ENCODE peak calls at places on chromosomes 12 and 14, in four cellular contexts. One of them, this sample, is unnamed.

GRCh38 chr12:100450726-100451125 is 22.9 kb upstream of the NR1H4 start:
- DNase-seq in sigmoid colon: no peak
- DNase-seq in stomach: no peak
- DNase-seq in GM12891: no peak
- DNase-seq in this sample: no peak

GRCh38 chr14:92914087-92914656 is 8.8 kb upstream of the CHGA start:
- DNase-seq in sigmoid colon: no peak
- DNase-seq in stomach: no peak
- DNase-seq in GM12891: no peak
- DNase-seq in this sample: no peak

GRCh38 chr12:44193281-44193680 is 357.4 kb downstream of the TMEM117 start:
- DNase-seq in sigmoid colon: no peak
- DNase-seq in stomach: no peak
- DNase-seq in GM12891: peak
- DNase-seq in this sample: no peak

GRCh38 chr12:102388469-102388868 is 91.9 kb downstream of the IGF1 start:
- DNase-seq in sigmoid colon: no peak
- DNase-seq in stomach: no peak
- DNase-seq in GM12891: no peak
- DNase-seq in this sample: no peak

GRCh38 chr12:114913871-114914801 is 230.2 kb upstream of the TBX3 start:
- DNase-seq in sigmoid colon: no peak
- DNase-seq in stomach: no peak
- DNase-seq in GM12891: no peak
- DNase-seq in this sample: no peak

GRCh38 chr12:80183939-80184338 is 84.6 kb downstream of the OTOGL start:
- DNase-seq in sigmoid colon: no peak
- DNase-seq in stomach: no peak
- DNase-seq in GM12891: no peak
- DNase-seq in this sample: no peak

GRCh38 chr12:49283541-49284429 is 11.2 kb upstream of the PRPH start:
- DNase-seq in sigmoid colon: no peak
- DNase-seq in stomach: no peak
- DNase-seq in GM12891: no peak
- DNase-seq in this sample: no peak

GRCh38 chr12:123550700-123551099 is 17.2 kb upstream of the RILPL1 start:
- DNase-seq in sigmoid colon: no peak
- DNase-seq in stomach: no peak
- DNase-seq in GM12891: no peak
- DNase-seq in this sample: no peak

GRCh38 chr12:80233926-80234325 is 134.6 kb downstream of the OTOGL start:
- DNase-seq in sigmoid colon: no peak
- DNase-seq in stomach: no peak
- DNase-seq in GM12891: no peak
- DNase-seq in this sample: no peak

GRCh38 chr12:124469193-124469888 is 98.1 kb downstream of the NCOR2 start:
- DNase-seq in sigmoid colon: no peak
- DNase-seq in stomach: no peak
- DNase-seq in GM12891: no peak
- DNase-seq in this sample: no peak

GRCh38 chr12:132066345-132066685 is 77.8 kb downstream of the DDX51 start:
- DNase-seq in sigmoid colon: no peak
- DNase-seq in stomach: no peak
- DNase-seq in GM12891: peak
- DNase-seq in this sample: peak

GRCh38 chr14:24974591-24975374 is 75.2 kb downstream of the STXBP6 start:
- DNase-seq in sigmoid colon: no peak
- DNase-seq in stomach: no peak
- DNase-seq in GM12891: no peak
- DNase-seq in this sample: no peak

GRCh38 chr14:71765505-71765904 is 166.7 kb upstream of the RGS6 start:
- DNase-seq in sigmoid colon: no peak
- DNase-seq in stomach: no peak
- DNase-seq in GM12891: no peak
- DNase-seq in this sample: no peak

GRCh38 chr12:75908961-75909699 is 122.4 kb downstream of the PHLDA1 start:
- DNase-seq in sigmoid colon: peak
- DNase-seq in stomach: peak
- DNase-seq in GM12891: no peak
- DNase-seq in this sample: peak

GRCh38 chr12:86697916-86698315 is 441.7 kb upstream of the MGAT4C start:
- DNase-seq in sigmoid colon: no peak
- DNase-seq in stomach: no peak
- DNase-seq in GM12891: no peak
- DNase-seq in this sample: no peak

GRCh38 chr12:104049278-104050257 is at the start of gene GLT8D2:
- DNase-seq in sigmoid colon: peak
- DNase-seq in stomach: peak
- DNase-seq in GM12891: no peak
- DNase-seq in this sample: peak

DNA sequence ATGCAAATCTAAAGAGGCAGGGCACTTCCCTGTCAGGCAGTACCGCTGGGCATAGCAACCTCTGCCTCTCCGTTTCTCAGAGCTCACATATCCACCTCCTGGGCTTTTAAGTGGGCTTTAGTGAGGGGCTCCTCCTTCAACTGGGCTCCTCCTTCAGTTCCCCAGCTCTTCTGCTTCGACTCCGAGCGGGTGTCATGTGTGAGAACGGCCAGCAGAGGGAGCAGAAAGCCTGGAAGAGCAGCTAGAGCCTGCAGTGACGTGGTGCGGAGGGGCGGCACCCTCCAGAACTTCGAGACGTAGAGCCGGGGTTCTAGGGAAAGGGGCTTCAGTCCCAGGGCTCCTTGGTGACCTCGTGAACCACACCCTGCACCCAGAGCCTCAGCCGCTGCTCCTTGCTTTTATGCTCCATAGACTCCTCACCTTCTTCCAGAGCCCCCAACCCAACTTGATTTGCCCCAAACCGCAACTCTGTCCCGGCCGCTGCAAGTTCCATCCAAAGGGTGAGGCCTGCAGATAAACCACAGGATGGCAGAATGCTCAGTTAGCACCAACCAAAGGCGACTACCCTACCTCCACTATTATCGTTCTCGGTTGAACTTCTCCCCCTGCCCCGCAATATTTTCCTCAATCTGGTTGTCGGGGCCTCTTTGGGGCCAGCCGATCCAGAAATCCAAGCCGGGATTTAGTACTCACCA is 383 bp upstream of the GLI1 start:
- DNase-seq in sigmoid colon: peak
- DNase-seq in stomach: peak
- DNase-seq in GM12891: peak
- DNase-seq in this sample: peak
- TF ChIP-seq POLR2AphosphoS5 in sigmoid colon: peak
- TF ChIP-seq POLR2AphosphoS5 in stomach: peak
- TF ChIP-seq POLR2AphosphoS5 in GM12891: no peak
- TF ChIP-seq POLR2AphosphoS5 in this sample: peak

GRCh38 chr14:67547224-67547780 is 14.2 kb downstream of the PLEKHH1 start:
- DNase-seq in sigmoid colon: peak
- DNase-seq in stomach: no peak
- DNase-seq in GM12891: no peak
- DNase-seq in this sample: no peak
- TF ChIP-seq POLR2AphosphoS5 in sigmoid colon: no peak
- TF ChIP-seq POLR2AphosphoS5 in stomach: no peak
- TF ChIP-seq POLR2AphosphoS5 in GM12891: no peak
- TF ChIP-seq POLR2AphosphoS5 in this sample: no peak

GRCh38 chr14:68458253-68458652 is 334.6 kb downstream of the ZFP36L1 start:
- DNase-seq in sigmoid colon: no peak
- DNase-seq in stomach: no peak
- DNase-seq in GM12891: no peak
- DNase-seq in this sample: no peak
- TF ChIP-seq POLR2AphosphoS5 in sigmoid colon: no peak
- TF ChIP-seq POLR2AphosphoS5 in stomach: no peak
- TF ChIP-seq POLR2AphosphoS5 in GM12891: no peak
- TF ChIP-seq POLR2AphosphoS5 in this sample: no peak

GRCh38 chr14:103502877-103503276 is 19.8 kb downstream of the CKB start:
- DNase-seq in sigmoid colon: peak
- DNase-seq in stomach: no peak
- DNase-seq in GM12891: no peak
- DNase-seq in this sample: no peak

GRCh38 chr14:103499709-103500108 is 22.9 kb downstream of the CKB start:
- DNase-seq in sigmoid colon: no peak
- DNase-seq in stomach: no peak
- DNase-seq in GM12891: no peak
- DNase-seq in this sample: no peak

GRCh38 chr14:103501041-103501870 is 21.4 kb downstream of the CKB start:
- DNase-seq in sigmoid colon: peak
- DNase-seq in stomach: no peak
- DNase-seq in GM12891: no peak
- DNase-seq in this sample: no peak

GRCh38 chr14:103501921-103502669 is 20.5 kb downstream of the CKB start:
- DNase-seq in sigmoid colon: peak
- DNase-seq in stomach: no peak
- DNase-seq in GM12891: no peak
- DNase-seq in this sample: no peak

DNA sequence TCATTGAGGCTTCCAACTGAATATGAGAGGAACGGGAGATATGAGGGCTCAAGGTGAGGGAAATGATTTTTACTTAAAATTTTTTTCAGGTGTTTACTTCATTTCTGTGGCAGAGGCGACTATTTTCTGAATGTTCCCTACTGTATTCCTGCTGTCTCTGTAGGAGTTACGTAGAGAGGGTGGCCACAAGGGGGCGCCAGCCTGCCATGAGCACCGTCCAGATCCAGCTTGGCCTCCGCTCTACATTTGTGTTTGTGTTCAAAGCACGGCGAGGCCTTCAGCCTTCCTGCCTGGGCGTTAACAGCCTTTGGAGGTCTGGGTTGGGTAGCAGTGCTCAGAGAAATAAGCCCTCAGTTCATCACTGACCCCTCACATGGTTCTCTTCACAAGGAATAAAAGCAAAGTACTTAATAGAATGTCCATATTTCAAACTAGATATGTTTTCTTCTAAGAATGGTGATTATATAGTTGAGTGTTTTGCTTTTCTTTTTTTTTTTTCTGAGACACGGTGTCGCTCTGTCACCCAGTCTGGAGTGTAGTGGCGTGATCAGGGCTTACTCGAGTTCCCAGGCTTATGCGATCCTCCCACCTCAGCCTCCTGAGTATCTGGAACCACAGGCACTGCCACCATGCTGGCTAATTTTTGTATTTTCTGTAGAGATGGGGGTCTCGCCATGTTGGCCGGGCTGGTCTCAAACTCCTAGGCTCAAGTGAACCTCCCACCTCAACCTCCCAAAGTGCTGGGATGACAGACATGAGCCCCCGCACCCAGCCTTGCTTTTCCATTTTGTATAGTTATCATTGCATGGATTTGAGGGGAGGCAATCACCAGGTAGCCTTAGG is 22.3 kb downstream of the CKB start:
- DNase-seq in sigmoid colon: peak
- DNase-seq in stomach: peak
- DNase-seq in GM12891: no peak
- DNase-seq in this sample: peak
- TF ChIP-seq POLR2AphosphoS5 in sigmoid colon: peak
- TF ChIP-seq POLR2AphosphoS5 in stomach: no peak
- TF ChIP-seq POLR2AphosphoS5 in GM12891: no peak
- TF ChIP-seq POLR2AphosphoS5 in this sample: peak

DNA sequence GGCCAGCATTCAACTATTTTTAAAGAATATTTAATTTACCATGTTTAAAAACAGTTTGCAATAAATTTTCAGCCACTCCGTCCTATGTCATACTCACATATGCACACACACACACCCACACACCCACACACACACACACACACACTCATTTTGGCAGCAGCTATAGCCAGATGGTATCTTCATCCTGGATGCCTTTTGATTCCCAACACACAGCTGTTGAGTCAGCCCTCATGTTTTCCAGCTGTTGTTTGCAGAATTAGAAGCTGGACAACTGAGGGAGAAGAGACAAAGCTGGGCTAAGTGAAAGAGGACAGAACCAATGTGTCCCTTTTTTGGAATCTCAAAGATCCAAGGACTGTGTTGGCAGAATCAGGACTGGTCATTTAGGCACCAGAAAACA is 80.0 kb upstream of the EGLN3 start:
- DNase-seq in sigmoid colon: no peak
- DNase-seq in stomach: no peak
- DNase-seq in GM12891: no peak
- DNase-seq in this sample: peak
- TF ChIP-seq POLR2AphosphoS5 in sigmoid colon: peak
- TF ChIP-seq POLR2AphosphoS5 in stomach: peak
- TF ChIP-seq POLR2AphosphoS5 in GM12891: no peak
- TF ChIP-seq POLR2AphosphoS5 in this sample: peak

GRCh38 chr12:107423531-107423930 is 262.1 kb upstream of the PWP1 start:
- DNase-seq in sigmoid colon: no peak
- DNase-seq in stomach: no peak
- DNase-seq in GM12891: no peak
- DNase-seq in this sample: no peak

GRCh38 chr12:107435072-107435471 is 250.5 kb upstream of the PWP1 start:
- DNase-seq in sigmoid colon: no peak
- DNase-seq in stomach: no peak
- DNase-seq in GM12891: no peak
- DNase-seq in this sample: no peak

GRCh38 chr12:107431942-107432341 is 253.7 kb upstream of the PWP1 start:
- DNase-seq in sigmoid colon: no peak
- DNase-seq in stomach: no peak
- DNase-seq in GM12891: no peak
- DNase-seq in this sample: no peak

GRCh38 chr12:107429006-107429698 is 256.4 kb upstream of the PWP1 start:
- DNase-seq in sigmoid colon: no peak
- DNase-seq in stomach: peak
- DNase-seq in GM12891: no peak
- DNase-seq in this sample: peak
- TF ChIP-seq POLR2AphosphoS5 in sigmoid colon: no peak
- TF ChIP-seq POLR2AphosphoS5 in stomach: no peak
- TF ChIP-seq POLR2AphosphoS5 in GM12891: no peak
- TF ChIP-seq POLR2AphosphoS5 in this sample: no peak

GRCh38 chr14:103825103-103825502 is 22.3 kb downstream of the PPP1R13B start:
- DNase-seq in sigmoid colon: no peak
- DNase-seq in stomach: no peak
- DNase-seq in GM12891: no peak
- DNase-seq in this sample: no peak

GRCh38 chr14:103830511-103831270 is 16.7 kb downstream of the PPP1R13B start:
- DNase-seq in sigmoid colon: peak
- DNase-seq in stomach: no peak
- DNase-seq in GM12891: no peak
- DNase-seq in this sample: no peak

GRCh38 chr14:103832046-103832445 is 15.3 kb downstream of the PPP1R13B start:
- DNase-seq in sigmoid colon: no peak
- DNase-seq in stomach: no peak
- DNase-seq in GM12891: no peak
- DNase-seq in this sample: no peak

GRCh38 chr14:103833711-103834110 is 13.7 kb downstream of the PPP1R13B start:
- DNase-seq in sigmoid colon: no peak
- DNase-seq in stomach: no peak
- DNase-seq in GM12891: no peak
- DNase-seq in this sample: no peak

DNA sequence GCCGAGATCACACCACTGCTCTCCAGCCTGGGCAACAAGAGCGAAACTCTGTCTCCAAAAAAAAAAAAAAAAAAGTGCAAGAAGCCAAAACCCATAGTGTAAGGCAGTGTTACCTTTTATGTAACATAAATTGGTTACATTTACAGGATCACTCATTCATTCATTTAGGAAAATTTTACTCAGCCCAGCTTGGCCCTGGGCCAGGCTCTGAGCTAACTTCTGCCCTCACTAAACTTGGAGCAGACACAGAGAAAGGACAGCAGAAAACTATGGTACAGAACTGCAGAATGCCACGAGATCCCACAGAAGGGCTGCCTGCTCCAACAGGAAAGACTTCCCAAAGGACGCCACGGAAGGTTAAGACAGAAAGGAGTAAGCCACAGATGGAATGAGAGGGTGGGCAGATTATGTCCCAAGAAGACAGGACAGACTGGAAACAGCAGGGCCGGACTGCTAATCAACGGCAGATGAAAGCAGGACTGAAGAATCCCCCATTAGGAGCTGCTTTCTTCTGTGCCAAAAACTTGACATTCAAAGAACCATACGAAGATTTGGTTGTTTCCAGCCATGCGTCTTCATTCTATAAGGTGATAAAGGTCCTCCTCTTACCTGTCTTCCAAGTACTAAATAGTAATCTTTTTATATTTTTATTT is 18.9 kb downstream of the PPP1R13B start:
- DNase-seq in sigmoid colon: peak
- DNase-seq in stomach: peak
- DNase-seq in GM12891: no peak
- DNase-seq in this sample: peak
- TF ChIP-seq POLR2AphosphoS5 in sigmoid colon: no peak
- TF ChIP-seq POLR2AphosphoS5 in stomach: no peak
- TF ChIP-seq POLR2AphosphoS5 in GM12891: no peak
- TF ChIP-seq POLR2AphosphoS5 in this sample: no peak

This sample was measured in transverse colon.